ENCODE peak calls at places on chromosomes 4 and X, in five cellular contexts. M, Z, V, T and F are unnamed samples.

GRCh38 chr4:181659202-181659601 is 584.0 kb upstream of the TENM3 start:
- DNase-seq in V (no peak), M (no peak), T (no peak), Z (no peak), F (no peak)

GRCh38 chrX:45577361-45577760 is 376.7 kb upstream of the DIPK2B start:
- DNase-seq in T (no peak), M (no peak), Z (no peak), V (no peak), F (no peak)

GRCh38 chr4:165834116-165834515 is 38.9 kb upstream of the TLL1 start:
- DNase-seq in Z (no peak), V (no peak), T (no peak), M (no peak), F (no peak)

GRCh38 chr4:47531241-47531953 is 46.3 kb downstream of the ATP10D start:
- DNase-seq in V (no peak), T (no peak), Z (peak; percentile 81), M (peak; percentile 21), F (peak; percentile 63)

GRCh38 chrX:87049567-87049966 is 468.0 kb upstream of the KLHL4 start:
- DNase-seq in Z (no peak), V (no peak), M (no peak), T (no peak), F (no peak)

GRCh38 chr4:156884183-156884582 is 87.4 kb downstream of the PDGFC start:
- DNase-seq in Z (no peak), V (no peak), M (no peak), T (no peak), F (no peak)

GRCh38 chr4:121900132-121900983 is 30.1 kb upstream of the BBS7 start:
- DNase-seq in Z (peak; percentile 61), M (peak; percentile 43), T (no peak), V (no peak), F (peak; percentile 8)

GRCh38 chr4:36332023-36332781 is 50.8 kb downstream of the DTHD1 start:
- DNase-seq in M (no peak), T (no peak), Z (no peak), V (no peak), F (peak; percentile 58)

GRCh38 chr4:57147335-57148060 is 37.3 kb upstream of the IGFBP7 start:
- DNase-seq in T (no peak), Z (peak; percentile 22), V (no peak), M (no peak), F (no peak)

GRCh38 chrX:30212172-30212571 is 3.2 kb upstream of the MAGEB2 start:
- DNase-seq in M (no peak), V (no peak), T (no peak), Z (no peak), F (no peak)

GRCh38 chrX:30219372-30219771 is 4.0 kb downstream of the MAGEB2 start:
- DNase-seq in T (no peak), M (no peak), V (no peak), Z (no peak), F (no peak)

GRCh38 chrX:30217465-30217864 is 2.1 kb downstream of the MAGEB2 start:
- DNase-seq in Z (no peak), M (no peak), V (no peak), T (no peak), F (no peak)

GRCh38 chrX:30220646-30221045 is 5.3 kb downstream of the MAGEB2 start:
- DNase-seq in Z (no peak), V (no peak), T (no peak), M (no peak), F (no peak)

DNA sequence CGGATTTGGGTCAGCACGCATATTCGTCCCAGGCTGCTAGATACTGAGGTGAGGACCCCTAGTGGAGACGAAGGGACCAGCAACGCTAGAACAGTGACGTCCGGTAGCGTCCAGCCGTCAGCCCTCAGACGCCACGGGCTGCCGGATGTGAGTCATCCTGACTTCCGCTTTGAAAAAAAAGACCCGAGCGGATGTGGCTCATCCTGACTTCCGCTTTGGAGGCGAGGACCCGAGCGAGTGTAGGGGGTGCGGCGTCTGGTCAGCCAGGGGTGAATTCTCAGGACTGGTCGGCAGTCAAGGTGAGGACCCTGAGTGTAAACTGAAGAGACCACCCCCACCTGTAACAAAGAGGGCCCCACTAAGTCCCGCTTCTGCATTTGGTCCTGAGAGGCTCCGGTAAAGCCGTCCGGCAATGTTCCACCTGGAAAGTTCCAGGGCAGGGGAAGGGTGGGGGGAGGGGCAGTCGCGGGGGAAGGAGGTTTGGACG is at the start of gene MAGEB2:
- DNase-seq in M (no peak), Z (no peak), V (no peak), T (no peak), F (no peak)
- H3K4me3 ChIP-seq in M (no peak within 1 kb of the TSS), Z (no peak within 1 kb of the TSS), V (no peak within 1 kb of the TSS), T (no peak within 1 kb of the TSS), F (no peak within 1 kb of the TSS)

DNA sequence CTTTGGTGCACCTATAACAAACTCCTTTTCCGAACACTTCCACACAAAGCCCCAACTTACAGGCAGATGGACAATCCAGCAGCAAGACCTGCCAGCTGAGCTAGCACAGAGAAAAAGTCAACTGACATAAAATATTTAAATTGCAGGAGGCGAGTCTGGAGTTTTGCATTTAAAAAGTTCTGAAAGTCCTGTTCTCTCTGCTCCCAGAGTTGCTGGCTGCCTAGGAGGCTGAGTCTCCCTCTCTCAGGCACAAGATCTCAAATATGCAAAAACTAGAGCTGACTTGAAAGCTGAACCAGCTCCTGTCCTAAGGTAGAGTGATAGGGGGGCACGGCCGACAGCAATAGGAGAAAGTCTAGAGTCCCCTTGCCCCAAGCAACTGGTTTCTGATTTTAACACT is 1.1 kb downstream of the LDB2 start:
- DNase-seq in T (no peak), M (no peak), Z (no peak), V (no peak), F (no peak)
- H3K4me3 ChIP-seq in T (peak overlapping the region; percentile 59), M (peak overlapping the region; percentile 23), Z (peak overlapping the region; percentile 86), V (peak overlapping the region; percentile 39), F (no peak overlapping the region)

GRCh38 chr4:159267023-159267939 is 164.4 kb downstream of the RAPGEF2 start:
- DNase-seq in V (no peak), T (no peak), M (no peak), Z (peak; percentile 83), F (no peak)
- H3K4me3 ChIP-seq in V (peak overlapping the region; percentile 25), T (peak overlapping the region; percentile 34), M (no peak overlapping the region), Z (no peak overlapping the region), F (peak overlapping the region; percentile 42)

GRCh38 chr4:77856152-77856551 is 6.5 kb upstream of the MRPL1 start:
- DNase-seq in V (no peak), Z (no peak), M (no peak), T (no peak), F (no peak)

GRCh38 chr4:77865259-77865658 is 2.6 kb downstream of the MRPL1 start:
- DNase-seq in T (no peak), Z (no peak), V (no peak), M (no peak), F (no peak)

GRCh38 chr4:77862478-77863216 is at the start of gene MRPL1:
- DNase-seq in M (peak; percentile 79), T (peak; percentile 82), Z (peak; percentile 97), V (peak; percentile 63), F (peak; percentile 85)

GRCh38 chr4:77859256-77859655 is 3.4 kb upstream of the MRPL1 start:
- DNase-seq in T (no peak), M (no peak), V (no peak), Z (peak; percentile 34), F (no peak)

GRCh38 chr4:77861500-77861899 is 1.1 kb upstream of the MRPL1 start:
- DNase-seq in Z (no peak), M (no peak), T (no peak), V (no peak), F (peak; percentile 24)
- H3K4me3 ChIP-seq in Z (no peak overlapping the region), M (no peak overlapping the region), T (peak overlapping the region; percentile 59), V (peak overlapping the region; percentile 89), F (peak overlapping the region; percentile 70)

DNA sequence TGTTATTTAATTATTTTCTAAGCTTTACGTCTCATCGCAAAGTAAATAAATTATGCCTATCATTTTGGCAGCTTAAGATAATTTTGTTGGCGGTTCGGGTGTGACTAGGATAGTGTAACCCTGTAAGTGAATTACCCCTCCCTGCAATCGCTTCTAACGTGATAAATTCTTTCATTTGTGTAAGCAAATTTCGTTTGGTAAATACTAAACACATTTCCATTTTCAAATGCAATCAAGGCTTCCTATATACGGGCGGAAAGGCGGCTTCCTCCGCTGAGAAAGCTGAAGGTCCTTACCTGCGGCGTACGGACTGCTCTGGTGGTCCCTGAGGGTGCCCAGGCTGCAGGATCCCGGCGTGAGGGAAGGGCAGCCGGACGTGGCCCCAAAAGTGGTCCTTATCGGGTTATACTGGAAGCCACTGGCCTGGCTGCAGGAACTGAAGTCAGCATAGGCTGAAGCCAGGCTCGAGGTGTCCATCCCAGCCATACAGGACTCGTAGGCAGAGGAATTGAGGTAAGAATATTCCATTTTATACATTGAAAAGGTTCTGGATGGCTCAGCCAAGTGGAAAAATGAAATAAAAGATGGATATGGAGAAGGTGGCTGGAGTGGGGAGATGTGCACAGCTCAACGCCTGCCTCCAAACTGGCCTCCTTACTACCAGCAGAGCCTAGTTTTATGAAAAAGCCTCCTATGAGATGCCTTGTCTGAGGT is at the start of gene PHOX2B:
- DNase-seq in V (no peak), Z (no peak), M (peak; percentile 32), T (no peak), F (no peak)
- H3K4me3 ChIP-seq in V (no peak within 1 kb of the TSS), Z (no peak within 1 kb of the TSS), M (no peak within 1 kb of the TSS), T (no peak within 1 kb of the TSS), F (no peak within 1 kb of the TSS)

GRCh38 chrX:151970027-151970426 is 4.4 kb downstream of the GABRE start:
- DNase-seq in V (no peak), M (no peak), T (no peak), Z (no peak), F (no peak)
- H3K4me3 ChIP-seq in V (no peak overlapping the region), M (no peak overlapping the region), T (no peak overlapping the region), Z (no peak overlapping the region), F (no peak overlapping the region)

DNA sequence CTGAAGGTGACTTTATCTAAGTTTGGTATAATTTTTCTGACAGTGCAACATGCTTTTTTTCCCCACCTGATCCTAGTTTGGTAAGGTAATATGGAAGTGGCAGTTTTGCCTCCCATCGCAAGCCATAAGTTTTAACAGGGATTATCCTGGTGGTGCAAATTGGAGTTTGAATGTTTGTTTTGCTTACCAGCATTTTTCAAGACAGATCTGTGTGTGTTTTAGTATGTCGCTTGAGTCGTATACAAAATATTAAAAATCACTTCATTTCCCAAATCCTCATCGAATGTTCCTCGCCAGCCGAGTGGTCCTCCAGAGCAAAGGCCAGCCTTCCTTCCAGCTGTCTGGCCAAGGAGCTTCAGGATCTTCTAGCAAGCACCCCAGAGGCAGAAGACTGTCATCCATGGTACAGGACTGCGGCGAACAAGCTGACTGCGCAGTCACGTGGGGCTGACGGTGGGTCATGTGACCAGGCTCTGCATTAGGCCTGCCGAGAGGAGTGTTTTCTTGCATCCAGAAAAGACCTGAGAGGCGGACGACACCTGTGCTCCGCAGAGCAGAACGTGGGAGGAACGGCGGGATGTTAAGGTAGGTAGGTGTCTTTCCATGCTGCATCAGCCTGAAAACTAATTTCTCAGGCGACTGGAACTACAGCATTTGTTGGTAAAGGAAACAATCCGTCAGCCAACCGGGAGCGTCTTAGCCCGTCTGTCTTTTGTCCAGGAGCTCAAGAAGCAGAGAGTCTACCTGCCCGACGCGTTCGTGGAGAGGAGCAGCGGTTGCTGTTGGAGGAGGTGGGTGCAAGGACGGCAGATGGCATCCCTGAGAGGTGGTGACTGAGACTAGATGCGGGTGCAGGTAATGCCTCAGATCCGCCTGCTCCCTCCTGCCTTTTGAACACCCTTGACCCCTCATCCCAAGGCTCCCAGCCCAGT is at the start of gene GPRASP3:
- DNase-seq in V (no peak), Z (peak; percentile 81), T (peak; percentile 64), M (peak; percentile 24), F (peak; percentile 36)
- H3K4me3 ChIP-seq in V (peak within 1 kb of the TSS; percentile 41), Z (peak within 1 kb of the TSS; percentile 31), T (peak within 1 kb of the TSS; percentile 57), M (peak within 1 kb of the TSS; percentile 83), F (peak within 1 kb of the TSS; percentile 43)

GRCh38 chr4:88527787-88528186 is 4.2 kb upstream of the PYURF start:
- DNase-seq in M (no peak), Z (no peak), V (no peak), T (no peak), F (no peak)
- H3K4me3 ChIP-seq in M (no peak overlapping the region), Z (no peak overlapping the region), V (no peak overlapping the region), T (no peak overlapping the region), F (no peak overlapping the region)

GRCh38 chrX:8037593-8038348 is 110.6 kb upstream of the PNPLA4 start:
- DNase-seq in T (no peak), Z (no peak), V (no peak), M (no peak), F (no peak)
- H3K4me3 ChIP-seq in T (no peak overlapping the region), Z (no peak overlapping the region), V (no peak overlapping the region), M (no peak overlapping the region), F (no peak overlapping the region)